ENCODE peak calls at places on chromosomes 16 and 17, in five cellular contexts. V is CD4-positive, alpha-beta memory T cell; F is LHCN-M2; R is fibroblast of villous mesenchyme; E is AG04450. I is an unnamed sample.

GRCh38 chr17:78272181-78272913 is 40.9 kb downstream of the TMEM235 start:
- DNase-seq in V (peak; percentile 66), F (peak; percentile 42), R (peak; percentile 97), E (peak; percentile 81), I (no peak)

GRCh38 chr16:11784048-11784780 is 12.8 kb downstream of the ZC3H7A start:
- DNase-seq in V (no peak), F (no peak), R (no peak), E (no peak), I (no peak)

GRCh38 chr17:47745037-47745380 is 12.0 kb downstream of the TBX21 start:
- DNase-seq in V (no peak), F (no peak), R (no peak), E (no peak), I (no peak)

GRCh38 chr17:35373532-35373983 is at the start of gene SLFN11:
- DNase-seq in V (peak; percentile 83), F (peak; percentile 77), R (peak; percentile 97), E (peak; percentile 93), I (peak; percentile 77)

GRCh38 chr17:78751447-78752067 is 30.5 kb downstream of the CYTH1 start:
- DNase-seq in V (no peak), F (no peak), R (no peak), E (no peak), I (no peak)

GRCh38 chr16:4506450-4506849 is 30.3 kb downstream of the HMOX2 start:
- DNase-seq in V (peak; percentile 68), F (peak; percentile 67), R (peak; percentile 75), E (no peak), I (peak; percentile 56)

GRCh38 chr16:34078697-34079096 is 619.3 kb downstream of the TP53TG3F start:
- DNase-seq in V (no peak), F (no peak), R (peak; percentile 38), E (peak; percentile 36), I (no peak)

GRCh38 chr16:84498859-84499620 is 5.4 kb downstream of the MEAK7 start:
- DNase-seq in V (no peak), F (no peak), R (no peak), E (no peak), I (no peak)

GRCh38 chr16:78879046-78879445 is 721.5 kb downstream of the MAF start:
- DNase-seq in V (no peak), F (no peak), R (no peak), E (no peak), I (no peak)

GRCh38 chr17:45256114-45256966 is 5.6 kb downstream of the SPATA32 start:
- DNase-seq in V (no peak), F (no peak), R (no peak), E (no peak), I (no peak)

GRCh38 chr17:14330492-14330920 is 29.6 kb downstream of the HS3ST3B1 start:
- DNase-seq in V (no peak), F (no peak), R (peak; percentile 66), E (no peak), I (no peak)

GRCh38 chr17:38415250-38416194 is 12.7 kb upstream of the ARHGAP23 start:
- DNase-seq in V (no peak), F (peak; percentile 41), R (peak; percentile 63), E (peak; percentile 26), I (no peak)

GRCh38 chr16:66069576-66069975 is 296.9 kb upstream of the CDH5 start:
- DNase-seq in V (no peak), F (no peak), R (no peak), E (no peak), I (no peak)

GRCh38 chr17:17363638-17364337 is 60.6 kb downstream of the NT5M start:
- DNase-seq in V (peak; percentile 8), F (no peak), R (no peak), E (no peak), I (peak; percentile 47)

GRCh38 chr17:40281663-40282062 is 6.0 kb upstream of the CDC6 start:
- DNase-seq in V (no peak), F (no peak), R (no peak), E (no peak), I (no peak)

GRCh38 chr17:1471490-1471889 is 15.5 kb upstream of the CRK start:
- DNase-seq in V (no peak), F (no peak), R (no peak), E (no peak), I (no peak)

GRCh38 chr16:89140401-89140800 is 31.1 kb upstream of the CDH15 start:
- DNase-seq in V (no peak), F (no peak), R (no peak), E (no peak), I (no peak)

GRCh38 chr16:56708418-56708817 is 21.5 kb upstream of the NUP93 start:
- DNase-seq in V (peak; percentile 11), F (no peak), R (no peak), E (no peak), I (peak; percentile 24)

GRCh38 chr17:30720013-30720471 is 104.5 kb downstream of the CRLF3 start:
- DNase-seq in V (no peak), F (no peak), R (no peak), E (no peak), I (no peak)

GRCh38 chr16:69087161-69087581 is 18.3 kb upstream of the HAS3 start:
- DNase-seq in V (no peak), F (no peak), R (no peak), E (no peak), I (no peak)

GRCh38 chr17:63826468-63827001 is 696 bp upstream of the PSMC5 start:
- DNase-seq in V (no peak), F (peak; percentile 15), R (no peak), E (no peak), I (no peak)

GRCh38 chr16:79988721-79989220 is 388.2 kb upstream of the MAF start:
- DNase-seq in V (no peak), F (no peak), R (no peak), E (no peak), I (no peak)

I was measured in effector memory CD8-positive, alpha-beta T cell.